ENCODE peak calls at places on chromosomes 16 and 17, in nine cellular contexts. W is fibroblast of the aortic adventitia, N is mucosa of gallbladder, C is SJCRH30, O is aorta, A is esophagus squamous epithelium, H is mucosa of descending colon, U is lower leg skin, Z is GM23338. G is an unnamed sample.

GRCh38 chr17:60481604-60482003 is 44.4 kb downstream of the APPBP2 start:
- DNase-seq in C (no peak), Z (no peak), O (no peak), U (no peak), W (no peak), N (no peak), H (no peak), A (no peak), G (no peak)

GRCh38 chr17:19991252-19991885 is 13.7 kb upstream of the AKAP10 start:
- DNase-seq in W (no peak), U (peak), O (no peak), N (no peak), C (no peak), Z (no peak), A (no peak), H (no peak), G (no peak)

GRCh38 chr17:61722398-61722797 is 131.4 kb upstream of the NACA2 start:
- DNase-seq in Z (no peak), W (no peak), H (no peak), A (no peak), O (no peak), U (no peak), C (no peak), N (no peak), G (no peak)

GRCh38 chr17:51118330-51119195 is 2.1 kb downstream of the SPAG9 start:
- DNase-seq in N (peak), A (no peak), U (peak), C (no peak), Z (no peak), H (no peak), W (peak), O (peak), G (no peak)

GRCh38 chr16:14497245-14498082 is 132.6 kb downstream of the PARN start:
- DNase-seq in Z (no peak), N (no peak), O (no peak), C (no peak), H (no peak), U (no peak), A (no peak), W (no peak), G (no peak)

GRCh38 chr16:67395458-67396158 is 2.3 kb upstream of the TPPP3 start:
- DNase-seq in A (no peak), O (peak), N (no peak), H (no peak), U (peak), C (peak), Z (no peak), W (no peak), G (no peak)

GRCh38 chr17:60249517-60249826 is 99.7 kb downstream of the CA4 start:
- DNase-seq in N (no peak), H (no peak), U (no peak), A (no peak), W (peak), Z (no peak), O (no peak), C (no peak), G (no peak)

GRCh38 chr17:82737981-82738877 is 2.8 kb downstream of the FN3K start:
- DNase-seq in H (peak), U (no peak), W (no peak), O (no peak), C (no peak), N (no peak), A (no peak), Z (no peak), G (no peak)

GRCh38 chr16:22789281-22789945 is 24.5 kb upstream of the HS3ST2 start:
- DNase-seq in W (no peak), C (no peak), A (no peak), U (no peak), H (no peak), N (no peak), O (no peak), Z (no peak), G (no peak)

GRCh38 chr16:67393111-67393789 is at the start of gene TPPP3:
- DNase-seq in A (no peak), Z (peak), N (peak), U (peak), C (peak), O (peak), W (peak), H (peak), G (peak)

GRCh38 chr17:77555110-77555509 is 403.4 kb upstream of the TNRC6C start:
- DNase-seq in H (no peak), U (no peak), W (no peak), Z (no peak), C (no peak), O (no peak), N (no peak), A (no peak), G (no peak)

GRCh38 chr16:20383106-20384029 is 21.2 kb downstream of the PDILT start:
- DNase-seq in N (peak), C (peak), A (no peak), W (peak), O (no peak), U (no peak), H (no peak), Z (peak), G (peak)

GRCh38 chr17:53619025-53619424 is 203.7 kb upstream of the KIF2B start:
- DNase-seq in W (no peak), N (no peak), Z (no peak), U (no peak), H (no peak), C (no peak), O (no peak), A (no peak), G (no peak)

GRCh38 chr17:53142890-53143289 is 679.8 kb upstream of the KIF2B start:
- DNase-seq in H (no peak), O (no peak), U (no peak), A (no peak), Z (peak), W (no peak), C (no peak), N (no peak), G (no peak)

GRCh38 chr17:75565066-75565465 is 22.5 kb upstream of the MYO15B start:
- DNase-seq in O (no peak), C (no peak), A (no peak), W (peak), N (no peak), Z (no peak), H (no peak), U (no peak), G (peak)

GRCh38 chr17:7654832-7655540 is 4.3 kb downstream of the ATP1B2 start:
- DNase-seq in O (no peak), C (no peak), H (no peak), W (peak), A (no peak), Z (no peak), U (no peak), N (no peak), G (no peak)

GRCh38 chr17:44909681-44910144 is 5.6 kb downstream of the GFAP start:
- DNase-seq in U (no peak), A (no peak), O (peak), N (no peak), H (no peak), C (peak), Z (no peak), W (peak), G (peak)

GRCh38 chr16:66103245-66103644 is 263.2 kb upstream of the CDH5 start:
- DNase-seq in Z (no peak), N (no peak), C (no peak), U (no peak), H (no peak), O (no peak), W (peak), A (no peak), G (peak)

GRCh38 chr17:48615212-48615962 is at the start of gene HOXB8:
- DNase-seq in Z (no peak), H (peak), W (no peak), U (no peak), A (no peak), N (no peak), O (no peak), C (no peak), G (no peak)

GRCh38 chr17:39634384-39634871 is 2.5 kb upstream of the STARD3 start:
- DNase-seq in W (peak), U (no peak), Z (peak), C (peak), H (no peak), N (no peak), A (no peak), O (no peak), G (peak)

GRCh38 chr17:42180922-42181850 is at the start of gene KCNH4:
- DNase-seq in N (peak), U (peak), A (no peak), W (peak), O (peak), H (peak), Z (peak), C (no peak), G (peak)

GRCh38 chr17:39696731-39697130 is 3.1 kb upstream of the ERBB2 start:
- DNase-seq in N (no peak), O (no peak), Z (no peak), W (no peak), H (no peak), U (no peak), C (no peak), A (no peak), G (no peak)

GRCh38 chr17:45371414-45372324 is 54.8 kb upstream of the MAP3K14 start:
- DNase-seq in U (peak), C (peak), H (peak), N (peak), W (peak), A (no peak), Z (peak), O (peak), G (peak)

G was measured in GM03348.